ENCODE peak calls at places on chromosomes 16 and 17, in ten cellular contexts. C is SK-N-SH, N is stomach, Y is breast epithelium, Z is GM23338, M is sigmoid colon, R is HCT116, S is prostate gland, O is esophagus muscularis mucosa, X is K562. T is an unnamed sample.
A peak's percentile ranks its signal among the peaks of the same experiment; 100 is the strongest.

GRCh38 chr16:58086381-58087208 is 42.6 kb downstream of the CFAP20 start:
- DNase-seq in C (peak; percentile 29), N (no peak), Y (no peak), Z (no peak), M (no peak), R (no peak), S (no peak), O (no peak), X (no peak), T (no peak)

GRCh38 chr16:22369221-22369811 is 5.1 kb downstream of the CDR2 start:
- DNase-seq in C (no peak), N (no peak), Y (no peak), Z (no peak), M (no peak), R (no peak), S (no peak), O (no peak), X (no peak), T (no peak)

GRCh38 chr16:69417537-69418199 is 6.8 kb upstream of the CYB5B start:
- DNase-seq in C (no peak), N (no peak), Y (no peak), Z (peak; percentile 64), M (no peak), R (no peak), S (peak; percentile 59), O (no peak), X (no peak), T (no peak)

GRCh38 chr17:65123757-65124675 is 13.2 kb upstream of the RGS9 start:
- DNase-seq in C (no peak), N (no peak), Y (no peak), Z (peak; percentile 38), M (no peak), R (no peak), S (no peak), O (no peak), X (no peak), T (peak; percentile 27)

GRCh38 chr17:72372185-72372584 is 251.4 kb downstream of the SOX9 start:
- DNase-seq in C (no peak), N (no peak), Y (no peak), Z (no peak), M (no peak), R (no peak), S (no peak), O (no peak), X (no peak), T (no peak)

GRCh38 chr16:54289242-54290051 is 2.9 kb upstream of the IRX3 start:
- DNase-seq in C (no peak), N (no peak), Y (no peak), Z (peak; percentile 86), M (no peak), R (no peak), S (no peak), O (no peak), X (no peak), T (no peak)

GRCh38 chr16:27602103-27602502 is 52.2 kb downstream of the KATNIP start:
- DNase-seq in C (no peak), N (no peak), Y (no peak), Z (no peak), M (no peak), R (no peak), S (no peak), O (no peak), X (no peak), T (no peak)

GRCh38 chr17:46031440-46031839 is 32.4 kb downstream of the STH start:
- DNase-seq in C (no peak), N (no peak), Y (no peak), Z (no peak), M (no peak), R (no peak), S (no peak), O (no peak), X (no peak), T (no peak)

GRCh38 chr17:82871776-82872561 is 32.1 kb upstream of the ZNF750 start:
- DNase-seq in C (no peak), N (no peak), Y (no peak), Z (no peak), M (no peak), R (no peak), S (no peak), O (no peak), X (no peak), T (no peak)

GRCh38 chr17:82870541-82870940 is 30.7 kb upstream of the ZNF750 start:
- DNase-seq in C (no peak), N (no peak), Y (no peak), Z (no peak), M (no peak), R (no peak), S (no peak), O (no peak), X (no peak), T (no peak)

GRCh38 chr17:82872591-82873520 is 33.0 kb upstream of the ZNF750 start:
- DNase-seq in C (no peak), N (no peak), Y (no peak), Z (no peak), M (peak; percentile 59), R (no peak), S (no peak), O (no peak), X (no peak), T (no peak)

GRCh38 chr17:82870091-82870491 is 30.3 kb upstream of the ZNF750 start:
- DNase-seq in C (no peak), N (no peak), Y (no peak), Z (no peak), M (no peak), R (no peak), S (no peak), O (no peak), X (no peak), T (no peak)

DNA sequence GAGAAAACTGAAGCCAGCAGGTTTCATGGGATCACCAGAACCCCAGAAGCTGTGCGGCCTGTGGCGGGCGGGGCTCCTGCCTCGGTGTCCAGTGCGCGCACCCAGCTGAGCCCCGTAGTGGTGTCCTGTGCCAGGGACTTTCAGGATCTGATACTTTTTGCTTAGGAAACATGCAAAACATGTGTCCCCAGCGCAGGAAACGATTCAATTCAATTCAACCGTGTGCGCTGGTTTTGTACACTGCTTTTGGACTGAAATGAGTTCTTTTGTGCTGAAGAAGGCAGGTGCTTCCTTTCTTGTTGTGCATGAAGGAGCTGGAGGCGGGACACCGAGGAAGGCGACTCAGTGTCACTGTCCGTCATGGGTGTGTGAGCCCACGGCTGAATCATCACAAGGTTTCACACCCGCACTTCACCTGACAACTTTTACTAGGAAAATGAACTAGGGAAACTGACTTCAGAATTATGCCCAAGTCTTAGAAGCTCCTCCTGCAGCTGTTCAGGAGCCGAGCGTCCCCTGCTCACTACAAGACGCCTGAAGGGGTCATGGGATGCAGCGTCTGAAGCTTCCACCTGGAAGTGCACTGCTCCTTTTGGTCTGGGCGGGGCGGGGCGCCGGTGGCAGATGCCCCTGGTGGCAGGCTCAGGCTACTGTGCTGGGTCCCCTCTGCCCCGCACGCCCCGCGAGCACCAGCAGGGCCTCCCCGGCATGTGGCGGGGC is 31.4 kb upstream of the ZNF750 start:
- DNase-seq in C (no peak), N (no peak), Y (no peak), Z (peak; percentile 45), M (no peak), R (no peak), S (no peak), O (no peak), X (no peak), T (no peak)
- TF ChIP-seq CTCF in C (no peak), N (no peak), Y (no peak), Z (peak; percentile 29), M (no peak), R (peak; percentile 47), S (no peak), O (no peak), X (no peak), T (no peak)

GRCh38 chr16:2686912-2687507 is 4.7 kb downstream of the KCTD5 start:
- DNase-seq in C (no peak), N (peak; percentile 45), Y (no peak), Z (no peak), M (peak; percentile 73), R (no peak), S (no peak), O (no peak), X (peak; percentile 9), T (peak; percentile 66)

GRCh38 chr16:2687531-2688308 is 5.4 kb downstream of the KCTD5 start:
- DNase-seq in C (peak; percentile 10), N (no peak), Y (no peak), Z (no peak), M (peak; percentile 34), R (no peak), S (no peak), O (no peak), X (peak; percentile 11), T (no peak)

GRCh38 chr16:2682209-2683021 is at the start of gene KCTD5:
- DNase-seq in C (peak; percentile 98), N (peak; percentile 98), Y (peak; percentile 97), Z (peak; percentile 99), M (peak; percentile 98), R (peak; percentile 93), S (peak; percentile 97), O (peak; percentile 98), X (peak; percentile 94), T (peak; percentile 98)
- TF ChIP-seq POLR2AphosphoS5 in C (peak; percentile 96), N (peak; percentile 94), Y (peak; percentile 97), Z (peak; percentile 92), M (peak; percentile 96), R (no peak), S (peak; percentile 100), O (peak; percentile 94), X (peak; percentile 83), T (peak; percentile 98)

GRCh38 chr17:8503807-8504206 is 68.1 kb downstream of the NDEL1 start:
- DNase-seq in C (no peak), N (no peak), Y (no peak), Z (no peak), M (no peak), R (no peak), S (no peak), O (no peak), X (no peak), T (no peak)
- H3K36me3 ChIP-seq in C (peaks cover 66% of the 10 kb centered on the region), N (peaks cover 2% of the 10 kb centered on the region), Y (no peaks in the 10 kb centered on the region), Z (peaks cover 70% of the 10 kb centered on the region), M (peaks cover 3% of the 10 kb centered on the region), R (peaks cover 22% of the 10 kb centered on the region), S (peaks cover 12% of the 10 kb centered on the region), O (peaks cover 55% of the 10 kb centered on the region), X (peaks cover 80% of the 10 kb centered on the region), T (no peaks in the 10 kb centered on the region)

GRCh38 chr17:8718001-8718563 is 26.6 kb downstream of the CCDC42 start:
- DNase-seq in C (no peak), N (no peak), Y (no peak), Z (no peak), M (peak; percentile 43), R (no peak), S (no peak), O (no peak), X (no peak), T (no peak)

GRCh38 chr17:8724451-8724850 is 20.2 kb downstream of the CCDC42 start:
- DNase-seq in C (no peak), N (no peak), Y (no peak), Z (no peak), M (no peak), R (no peak), S (no peak), O (no peak), X (no peak), T (no peak)

GRCh38 chr17:8725881-8726280 is 18.8 kb downstream of the CCDC42 start:
- DNase-seq in C (no peak), N (no peak), Y (no peak), Z (no peak), M (no peak), R (no peak), S (no peak), O (no peak), X (no peak), T (no peak)

GRCh38 chr17:8719291-8720246 is 25.1 kb downstream of the CCDC42 start:
- DNase-seq in C (no peak), N (no peak), Y (no peak), Z (no peak), M (no peak), R (no peak), S (no peak), O (no peak), X (no peak), T (no peak)

GRCh38 chr17:8720596-8720995 is 24.0 kb downstream of the CCDC42 start:
- DNase-seq in C (no peak), N (no peak), Y (no peak), Z (no peak), M (peak; percentile 4), R (no peak), S (no peak), O (no peak), X (no peak), T (no peak)
- TF ChIP-seq CTCF in C (no peak), N (no peak), Y (no peak), Z (no peak), M (no peak), R (no peak), S (no peak), O (no peak), X (no peak), T (no peak)